ENCODE peak calls at places on chromosomes 1 and 21, in nine cellular contexts. One of them, this sample, is unnamed.

GRCh38 chr1:48789903-48790302 is 13.2 kb upstream of the BEND5 start:
- DNase-seq in endodermal cell: no peak
- DNase-seq in IMR-90: no peak
- DNase-seq in lower lobe of right lung: no peak
- DNase-seq in brain microvascular endothelial cell: no peak
- DNase-seq in Panc1: no peak
- DNase-seq in neural progenitor cell: no peak
- DNase-seq in mammary epithelial cell: no peak
- DNase-seq in HCT116: no peak
- DNase-seq in this sample: no peak

GRCh38 chr1:179052776-179053175 is 27.1 kb downstream of the FAM20B start:
- DNase-seq in IMR-90: no peak
- DNase-seq in brain microvascular endothelial cell: no peak
- DNase-seq in Panc1: no peak
- DNase-seq in lower lobe of right lung: no peak
- DNase-seq in neural progenitor cell: no peak
- DNase-seq in endodermal cell: no peak
- DNase-seq in HCT116: no peak
- DNase-seq in mammary epithelial cell: no peak
- DNase-seq in this sample: no peak

GRCh38 chr1:175701590-175701989 is 41.8 kb downstream of the TNR start:
- DNase-seq in IMR-90: no peak
- DNase-seq in neural progenitor cell: no peak
- DNase-seq in HCT116: no peak
- DNase-seq in brain microvascular endothelial cell: no peak
- DNase-seq in endodermal cell: no peak
- DNase-seq in mammary epithelial cell: no peak
- DNase-seq in lower lobe of right lung: no peak
- DNase-seq in Panc1: no peak
- DNase-seq in this sample: no peak

GRCh38 chr1:201515895-201516294 is 9.0 kb upstream of the CSRP1 start:
- DNase-seq in Panc1: no peak
- DNase-seq in mammary epithelial cell: peak
- DNase-seq in IMR-90: no peak
- DNase-seq in HCT116: no peak
- DNase-seq in endodermal cell: no peak
- DNase-seq in neural progenitor cell: no peak
- DNase-seq in lower lobe of right lung: no peak
- DNase-seq in brain microvascular endothelial cell: no peak
- DNase-seq in this sample: no peak

GRCh38 chr1:96596226-96596625 is 125.4 kb upstream of the PTBP2 start:
- DNase-seq in IMR-90: peak
- DNase-seq in Panc1: peak
- DNase-seq in neural progenitor cell: peak
- DNase-seq in brain microvascular endothelial cell: peak
- DNase-seq in endodermal cell: peak
- DNase-seq in lower lobe of right lung: no peak
- DNase-seq in mammary epithelial cell: peak
- DNase-seq in HCT116: peak
- DNase-seq in this sample: no peak

GRCh38 chr1:212920895-212921294 is 29.4 kb upstream of the VASH2 start:
- DNase-seq in HCT116: no peak
- DNase-seq in lower lobe of right lung: no peak
- DNase-seq in IMR-90: no peak
- DNase-seq in endodermal cell: peak
- DNase-seq in mammary epithelial cell: no peak
- DNase-seq in brain microvascular endothelial cell: no peak
- DNase-seq in Panc1: no peak
- DNase-seq in neural progenitor cell: no peak
- DNase-seq in this sample: no peak

GRCh38 chr1:183837062-183837461 is 32.1 kb downstream of the RGL1 start:
- DNase-seq in endodermal cell: no peak
- DNase-seq in mammary epithelial cell: no peak
- DNase-seq in lower lobe of right lung: no peak
- DNase-seq in neural progenitor cell: peak
- DNase-seq in IMR-90: no peak
- DNase-seq in HCT116: no peak
- DNase-seq in Panc1: no peak
- DNase-seq in brain microvascular endothelial cell: no peak
- DNase-seq in this sample: no peak

GRCh38 chr1:226980565-226981385 is 40.7 kb downstream of the COQ8A start:
- DNase-seq in brain microvascular endothelial cell: no peak
- DNase-seq in lower lobe of right lung: no peak
- DNase-seq in endodermal cell: peak
- DNase-seq in mammary epithelial cell: no peak
- DNase-seq in HCT116: no peak
- DNase-seq in neural progenitor cell: no peak
- DNase-seq in Panc1: no peak
- DNase-seq in IMR-90: no peak
- DNase-seq in this sample: peak

GRCh38 chr1:114435088-114435715 is 75.8 kb downstream of the TRIM33 start:
- DNase-seq in endodermal cell: no peak
- DNase-seq in neural progenitor cell: no peak
- DNase-seq in Panc1: no peak
- DNase-seq in brain microvascular endothelial cell: no peak
- DNase-seq in lower lobe of right lung: no peak
- DNase-seq in mammary epithelial cell: peak
- DNase-seq in IMR-90: no peak
- DNase-seq in HCT116: no peak
- DNase-seq in this sample: no peak

GRCh38 chr1:212597495-212597894 is 11.1 kb upstream of the ATF3 start:
- DNase-seq in HCT116: no peak
- DNase-seq in Panc1: no peak
- DNase-seq in IMR-90: no peak
- DNase-seq in brain microvascular endothelial cell: no peak
- DNase-seq in mammary epithelial cell: no peak
- DNase-seq in lower lobe of right lung: no peak
- DNase-seq in neural progenitor cell: no peak
- DNase-seq in endodermal cell: no peak
- DNase-seq in this sample: no peak

GRCh38 chr1:160739098-160739511 is at the start of gene SLAMF7:
- DNase-seq in brain microvascular endothelial cell: no peak
- DNase-seq in Panc1: no peak
- DNase-seq in mammary epithelial cell: peak
- DNase-seq in neural progenitor cell: no peak
- DNase-seq in lower lobe of right lung: no peak
- DNase-seq in endodermal cell: no peak
- DNase-seq in IMR-90: no peak
- DNase-seq in HCT116: no peak
- DNase-seq in this sample: no peak

GRCh38 chr1:33482412-33482811 is 10.0 kb downstream of the ZSCAN20 start:
- DNase-seq in IMR-90: no peak
- DNase-seq in brain microvascular endothelial cell: no peak
- DNase-seq in HCT116: no peak
- DNase-seq in mammary epithelial cell: no peak
- DNase-seq in lower lobe of right lung: no peak
- DNase-seq in neural progenitor cell: no peak
- DNase-seq in Panc1: no peak
- DNase-seq in endodermal cell: no peak
- DNase-seq in this sample: no peak

GRCh38 chr1:66182551-66183178 is 351.3 kb upstream of the SGIP1 start:
- DNase-seq in mammary epithelial cell: no peak
- DNase-seq in Panc1: no peak
- DNase-seq in endodermal cell: no peak
- DNase-seq in neural progenitor cell: peak
- DNase-seq in brain microvascular endothelial cell: peak
- DNase-seq in HCT116: no peak
- DNase-seq in lower lobe of right lung: no peak
- DNase-seq in IMR-90: peak
- DNase-seq in this sample: no peak

GRCh38 chr1:223831755-223832636 is 13.8 kb downstream of the TP53BP2 start:
- DNase-seq in lower lobe of right lung: no peak
- DNase-seq in brain microvascular endothelial cell: no peak
- DNase-seq in Panc1: no peak
- DNase-seq in IMR-90: peak
- DNase-seq in endodermal cell: no peak
- DNase-seq in HCT116: no peak
- DNase-seq in mammary epithelial cell: peak
- DNase-seq in neural progenitor cell: no peak
- DNase-seq in this sample: no peak
- TF ChIP-seq CTCF in lower lobe of right lung: no peak
- TF ChIP-seq CTCF in brain microvascular endothelial cell: no peak
- TF ChIP-seq CTCF in Panc1: no peak
- TF ChIP-seq CTCF in IMR-90: no peak
- TF ChIP-seq CTCF in endodermal cell: peak
- TF ChIP-seq CTCF in HCT116: no peak
- TF ChIP-seq CTCF in mammary epithelial cell: no peak
- TF ChIP-seq CTCF in neural progenitor cell: no peak
- TF ChIP-seq CTCF in this sample: no peak

GRCh38 chr1:35707253-35708178 is 11.2 kb downstream of the C1orf216 start:
- DNase-seq in Panc1: no peak
- DNase-seq in lower lobe of right lung: no peak
- DNase-seq in endodermal cell: peak
- DNase-seq in neural progenitor cell: peak
- DNase-seq in HCT116: no peak
- DNase-seq in IMR-90: no peak
- DNase-seq in mammary epithelial cell: no peak
- DNase-seq in brain microvascular endothelial cell: no peak
- DNase-seq in this sample: no peak
- H3K4me3 ChIP-seq in Panc1: peak
- H3K4me3 ChIP-seq in lower lobe of right lung: peak
- H3K4me3 ChIP-seq in endodermal cell: peak
- H3K4me3 ChIP-seq in neural progenitor cell: peak
- H3K4me3 ChIP-seq in HCT116: no peak
- H3K4me3 ChIP-seq in IMR-90: peak
- H3K4me3 ChIP-seq in mammary epithelial cell: peak
- H3K4me3 ChIP-seq in brain microvascular endothelial cell: peak
- H3K4me3 ChIP-seq in this sample: peak

GRCh38 chr1:72540674-72541073 is 258.3 kb upstream of the NEGR1 start:
- DNase-seq in endodermal cell: no peak
- DNase-seq in lower lobe of right lung: no peak
- DNase-seq in neural progenitor cell: no peak
- DNase-seq in HCT116: no peak
- DNase-seq in mammary epithelial cell: no peak
- DNase-seq in Panc1: no peak
- DNase-seq in IMR-90: no peak
- DNase-seq in brain microvascular endothelial cell: no peak
- DNase-seq in this sample: no peak
- TF ChIP-seq CTCF in endodermal cell: no peak
- TF ChIP-seq CTCF in lower lobe of right lung: no peak
- TF ChIP-seq CTCF in neural progenitor cell: no peak
- TF ChIP-seq CTCF in HCT116: no peak
- TF ChIP-seq CTCF in mammary epithelial cell: no peak
- TF ChIP-seq CTCF in Panc1: no peak
- TF ChIP-seq CTCF in IMR-90: no peak
- TF ChIP-seq CTCF in brain microvascular endothelial cell: no peak
- TF ChIP-seq CTCF in this sample: no peak

DNA sequence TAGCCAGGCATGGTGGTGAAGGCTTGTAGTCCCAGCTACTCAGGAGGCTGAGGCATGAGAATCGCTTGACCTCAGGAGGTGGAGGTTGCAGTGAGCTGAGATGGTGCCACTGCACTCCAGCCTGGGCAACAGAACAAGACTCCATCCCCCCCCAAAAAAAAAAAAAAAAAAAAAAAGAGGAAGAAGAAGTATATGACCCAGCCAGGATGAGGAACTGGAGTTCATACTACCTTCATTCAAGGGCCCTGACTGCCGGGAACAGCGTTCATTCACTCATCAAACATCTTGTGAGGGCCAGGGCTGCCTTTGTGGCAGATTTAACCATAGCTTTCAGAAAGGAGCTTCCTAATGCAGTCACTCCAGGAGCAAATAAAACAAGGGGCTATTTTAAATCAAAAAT is 127.6 kb downstream of the MRPS6 start:
- DNase-seq in lower lobe of right lung: no peak
- DNase-seq in HCT116: no peak
- DNase-seq in neural progenitor cell: no peak
- DNase-seq in endodermal cell: no peak
- DNase-seq in mammary epithelial cell: no peak
- DNase-seq in Panc1: no peak
- DNase-seq in IMR-90: no peak
- DNase-seq in brain microvascular endothelial cell: no peak
- DNase-seq in this sample: no peak
- H3K4me3 ChIP-seq in lower lobe of right lung: peak
- H3K4me3 ChIP-seq in HCT116: no peak
- H3K4me3 ChIP-seq in neural progenitor cell: peak
- H3K4me3 ChIP-seq in endodermal cell: peak
- H3K4me3 ChIP-seq in mammary epithelial cell: no peak
- H3K4me3 ChIP-seq in Panc1: no peak
- H3K4me3 ChIP-seq in IMR-90: no peak
- H3K4me3 ChIP-seq in brain microvascular endothelial cell: no peak
- H3K4me3 ChIP-seq in this sample: no peak

DNA sequence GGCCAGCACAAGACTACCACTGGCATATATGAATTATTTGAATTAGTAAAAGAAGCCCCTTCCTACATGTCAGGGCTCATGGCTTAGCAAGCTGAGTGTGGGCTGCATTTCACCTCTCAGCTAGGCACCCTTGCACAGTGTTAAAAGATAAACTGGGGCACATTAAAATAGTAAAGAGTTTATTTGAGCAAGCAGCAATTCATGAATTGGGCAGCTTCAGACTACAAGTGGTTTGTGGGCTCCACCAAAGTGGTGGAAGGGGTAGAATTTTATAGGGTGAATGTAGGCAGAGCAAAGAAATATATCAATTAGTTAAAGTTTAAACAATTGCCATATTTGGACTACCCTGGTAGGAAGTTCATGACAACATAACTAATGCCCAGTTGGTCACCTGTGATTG is 178.8 kb downstream of the PLPP3 start:
- DNase-seq in Panc1: no peak
- DNase-seq in mammary epithelial cell: no peak
- DNase-seq in HCT116: no peak
- DNase-seq in lower lobe of right lung: no peak
- DNase-seq in IMR-90: no peak
- DNase-seq in neural progenitor cell: no peak
- DNase-seq in endodermal cell: no peak
- DNase-seq in brain microvascular endothelial cell: no peak
- DNase-seq in this sample: no peak
- TF ChIP-seq CTCF in Panc1: no peak
- TF ChIP-seq CTCF in mammary epithelial cell: no peak
- TF ChIP-seq CTCF in HCT116: no peak
- TF ChIP-seq CTCF in lower lobe of right lung: no peak
- TF ChIP-seq CTCF in IMR-90: no peak
- TF ChIP-seq CTCF in neural progenitor cell: no peak
- TF ChIP-seq CTCF in endodermal cell: no peak
- TF ChIP-seq CTCF in brain microvascular endothelial cell: no peak
- TF ChIP-seq CTCF in this sample: no peak

This sample was measured in spleen.